ENCODE peak calls at places on chromosome 2, in eight cellular contexts. One of them, this sample, is unnamed.

GRCh38 chr2:15636972-15637785 is 45.5 kb downstream of the DDX1 start:
- DNase-seq in pancreas: no peak
- DNase-seq in AG09309: peak; percentile 13
- DNase-seq in astrocyte of the spinal cord: peak; percentile 76
- DNase-seq in fibroblast of lung: peak; percentile 57
- DNase-seq in NB4: peak; percentile 75
- DNase-seq in MM.1S: peak; percentile 51
- DNase-seq in choroid plexus epithelial cell: peak; percentile 89
- DNase-seq in this sample: peak; percentile 76

GRCh38 chr2:62362561-62362960 is 143.4 kb downstream of the TMEM17 start:
- DNase-seq in pancreas: peak; percentile 56
- DNase-seq in AG09309: no peak
- DNase-seq in astrocyte of the spinal cord: no peak
- DNase-seq in fibroblast of lung: no peak
- DNase-seq in NB4: no peak
- DNase-seq in MM.1S: no peak
- DNase-seq in choroid plexus epithelial cell: no peak
- DNase-seq in this sample: no peak

GRCh38 chr2:201136889-201137321 is 20.9 kb downstream of the CFLAR start:
- DNase-seq in pancreas: peak; percentile 68
- DNase-seq in AG09309: no peak
- DNase-seq in astrocyte of the spinal cord: no peak
- DNase-seq in fibroblast of lung: no peak
- DNase-seq in NB4: no peak
- DNase-seq in MM.1S: no peak
- DNase-seq in choroid plexus epithelial cell: no peak
- DNase-seq in this sample: no peak

GRCh38 chr2:191041418-191042161 is 27.6 kb upstream of the STAT1 start:
- DNase-seq in pancreas: no peak
- DNase-seq in AG09309: no peak
- DNase-seq in astrocyte of the spinal cord: peak; percentile 16
- DNase-seq in fibroblast of lung: peak; percentile 44
- DNase-seq in NB4: peak; percentile 48
- DNase-seq in MM.1S: no peak
- DNase-seq in choroid plexus epithelial cell: peak; percentile 67
- DNase-seq in this sample: peak; percentile 59

GRCh38 chr2:156136566-156136965 is 196.0 kb downstream of the NR4A2 start:
- DNase-seq in pancreas: no peak
- DNase-seq in AG09309: no peak
- DNase-seq in astrocyte of the spinal cord: no peak
- DNase-seq in fibroblast of lung: no peak
- DNase-seq in NB4: no peak
- DNase-seq in MM.1S: no peak
- DNase-seq in choroid plexus epithelial cell: no peak
- DNase-seq in this sample: no peak

GRCh38 chr2:10407841-10408648 is 40.1 kb downstream of the ODC1 start:
- DNase-seq in pancreas: peak; percentile 76
- DNase-seq in AG09309: peak; percentile 52
- DNase-seq in astrocyte of the spinal cord: peak; percentile 68
- DNase-seq in fibroblast of lung: peak; percentile 81
- DNase-seq in NB4: peak; percentile 97
- DNase-seq in MM.1S: peak; percentile 81
- DNase-seq in choroid plexus epithelial cell: peak; percentile 74
- DNase-seq in this sample: peak; percentile 88

GRCh38 chr2:60556998-60557955 is 3.8 kb upstream of the BCL11A start:
- DNase-seq in pancreas: no peak
- DNase-seq in AG09309: no peak
- DNase-seq in astrocyte of the spinal cord: no peak
- DNase-seq in fibroblast of lung: no peak
- DNase-seq in NB4: peak; percentile 74
- DNase-seq in MM.1S: no peak
- DNase-seq in choroid plexus epithelial cell: peak; percentile 4
- DNase-seq in this sample: no peak

GRCh38 chr2:20217041-20217970 is 7.6 kb downstream of the SDC1 start:
- DNase-seq in pancreas: peak; percentile 55
- DNase-seq in AG09309: no peak
- DNase-seq in astrocyte of the spinal cord: peak; percentile 17
- DNase-seq in fibroblast of lung: peak; percentile 47
- DNase-seq in NB4: peak; percentile 41
- DNase-seq in MM.1S: no peak
- DNase-seq in choroid plexus epithelial cell: no peak
- DNase-seq in this sample: no peak

GRCh38 chr2:1839066-1839756 is 94.9 kb upstream of the PXDN start:
- DNase-seq in pancreas: no peak
- DNase-seq in AG09309: no peak
- DNase-seq in astrocyte of the spinal cord: no peak
- DNase-seq in fibroblast of lung: no peak
- DNase-seq in NB4: peak; percentile 13
- DNase-seq in MM.1S: no peak
- DNase-seq in choroid plexus epithelial cell: no peak
- DNase-seq in this sample: no peak
- TF ChIP-seq CTCF in pancreas: no peak
- TF ChIP-seq CTCF in AG09309: peak; percentile 10
- TF ChIP-seq CTCF in astrocyte of the spinal cord: no peak
- TF ChIP-seq CTCF in fibroblast of lung: no peak
- TF ChIP-seq CTCF in NB4: peak; percentile 26
- TF ChIP-seq CTCF in MM.1S: no peak
- TF ChIP-seq CTCF in choroid plexus epithelial cell: peak; percentile 17
- TF ChIP-seq CTCF in this sample: no peak

GRCh38 chr2:127683056-127683455 is 7.7 kb upstream of the LIMS2 start:
- DNase-seq in pancreas: no peak
- DNase-seq in AG09309: no peak
- DNase-seq in astrocyte of the spinal cord: no peak
- DNase-seq in fibroblast of lung: no peak
- DNase-seq in NB4: no peak
- DNase-seq in MM.1S: no peak
- DNase-seq in choroid plexus epithelial cell: no peak
- DNase-seq in this sample: no peak
- H3K4me3 ChIP-seq in pancreas: no peak overlapping the region
- H3K4me3 ChIP-seq in AG09309: no peak overlapping the region
- H3K4me3 ChIP-seq in astrocyte of the spinal cord: no peak overlapping the region
- H3K4me3 ChIP-seq in fibroblast of lung: no peak overlapping the region
- H3K4me3 ChIP-seq in NB4: no peak overlapping the region
- H3K4me3 ChIP-seq in MM.1S: no peak overlapping the region
- H3K4me3 ChIP-seq in choroid plexus epithelial cell: no peak overlapping the region
- H3K4me3 ChIP-seq in this sample: no peak overlapping the region

DNA sequence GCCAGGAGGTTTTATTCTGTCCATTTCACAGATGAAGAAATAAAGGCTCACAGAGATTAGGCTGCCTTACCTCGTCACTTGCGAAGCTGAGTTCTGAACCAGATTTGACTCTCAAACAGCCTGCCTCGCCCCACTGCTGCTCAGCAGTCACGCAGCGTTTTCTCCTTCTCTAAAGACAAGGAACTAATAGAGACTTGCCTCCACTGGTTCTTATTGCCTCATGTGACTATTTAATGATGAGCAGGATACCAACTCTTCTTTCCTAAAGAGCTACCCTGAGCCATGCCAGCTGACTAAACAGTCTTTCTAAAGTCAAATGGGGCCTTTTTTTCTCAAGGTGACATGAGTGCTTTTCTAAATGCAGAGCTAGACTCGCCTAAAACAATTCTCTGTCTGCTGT is 147.5 kb downstream of the NCKAP5 start:
- DNase-seq in pancreas: no peak
- DNase-seq in AG09309: no peak
- DNase-seq in astrocyte of the spinal cord: no peak
- DNase-seq in fibroblast of lung: no peak
- DNase-seq in NB4: no peak
- DNase-seq in MM.1S: no peak
- DNase-seq in choroid plexus epithelial cell: no peak
- DNase-seq in this sample: no peak
- TF ChIP-seq CTCF in pancreas: no peak
- TF ChIP-seq CTCF in AG09309: no peak
- TF ChIP-seq CTCF in astrocyte of the spinal cord: no peak
- TF ChIP-seq CTCF in fibroblast of lung: no peak
- TF ChIP-seq CTCF in NB4: no peak
- TF ChIP-seq CTCF in MM.1S: no peak
- TF ChIP-seq CTCF in choroid plexus epithelial cell: no peak
- TF ChIP-seq CTCF in this sample: no peak

GRCh38 chr2:11629851-11630250 is 40.1 kb downstream of the NTSR2 start:
- DNase-seq in pancreas: no peak
- DNase-seq in AG09309: no peak
- DNase-seq in astrocyte of the spinal cord: no peak
- DNase-seq in fibroblast of lung: no peak
- DNase-seq in NB4: no peak
- DNase-seq in MM.1S: no peak
- DNase-seq in choroid plexus epithelial cell: no peak
- DNase-seq in this sample: no peak

GRCh38 chr2:11631462-11631861 is 38.5 kb downstream of the NTSR2 start:
- DNase-seq in pancreas: no peak
- DNase-seq in AG09309: no peak
- DNase-seq in astrocyte of the spinal cord: no peak
- DNase-seq in fibroblast of lung: no peak
- DNase-seq in NB4: no peak
- DNase-seq in MM.1S: no peak
- DNase-seq in choroid plexus epithelial cell: no peak
- DNase-seq in this sample: no peak

GRCh38 chr2:11630855-11631254 is 39.1 kb downstream of the NTSR2 start:
- DNase-seq in pancreas: no peak
- DNase-seq in AG09309: no peak
- DNase-seq in astrocyte of the spinal cord: no peak
- DNase-seq in fibroblast of lung: no peak
- DNase-seq in NB4: no peak
- DNase-seq in MM.1S: no peak
- DNase-seq in choroid plexus epithelial cell: no peak
- DNase-seq in this sample: no peak

GRCh38 chr2:11629215-11629614 is 40.8 kb downstream of the NTSR2 start:
- DNase-seq in pancreas: no peak
- DNase-seq in AG09309: no peak
- DNase-seq in astrocyte of the spinal cord: no peak
- DNase-seq in fibroblast of lung: no peak
- DNase-seq in NB4: no peak
- DNase-seq in MM.1S: no peak
- DNase-seq in choroid plexus epithelial cell: no peak
- DNase-seq in this sample: no peak

DNA sequence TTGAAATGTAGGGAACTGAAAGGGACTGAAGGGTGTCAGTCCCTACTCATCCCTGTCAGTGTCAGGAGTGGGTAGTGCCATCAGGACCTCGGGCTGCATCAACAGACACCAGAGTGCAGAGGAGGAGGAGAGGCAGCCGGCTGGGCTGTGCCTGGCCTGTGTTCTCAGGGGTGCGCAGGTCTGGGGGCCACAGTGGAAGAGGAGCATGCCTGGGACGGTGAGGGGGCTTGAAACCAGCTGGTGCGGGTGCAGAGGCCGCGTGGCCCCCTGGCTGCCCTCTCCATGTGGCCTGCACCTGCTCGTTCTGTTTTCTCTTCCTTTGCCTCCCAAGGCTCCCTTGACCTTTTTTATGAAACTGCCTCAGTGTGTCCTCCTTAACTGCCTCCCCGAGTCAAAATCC is 41.3 kb downstream of the NTSR2 start:
- DNase-seq in pancreas: no peak
- DNase-seq in AG09309: no peak
- DNase-seq in astrocyte of the spinal cord: no peak
- DNase-seq in fibroblast of lung: no peak
- DNase-seq in NB4: no peak
- DNase-seq in MM.1S: no peak
- DNase-seq in choroid plexus epithelial cell: no peak
- DNase-seq in this sample: no peak
- H3K4me3 ChIP-seq in pancreas: no peak overlapping the region
- H3K4me3 ChIP-seq in AG09309: no peak overlapping the region
- H3K4me3 ChIP-seq in astrocyte of the spinal cord: no peak overlapping the region
- H3K4me3 ChIP-seq in fibroblast of lung: no peak overlapping the region
- H3K4me3 ChIP-seq in NB4: no peak overlapping the region
- H3K4me3 ChIP-seq in MM.1S: no peak overlapping the region
- H3K4me3 ChIP-seq in choroid plexus epithelial cell: no peak overlapping the region
- H3K4me3 ChIP-seq in this sample: no peak overlapping the region

DNA sequence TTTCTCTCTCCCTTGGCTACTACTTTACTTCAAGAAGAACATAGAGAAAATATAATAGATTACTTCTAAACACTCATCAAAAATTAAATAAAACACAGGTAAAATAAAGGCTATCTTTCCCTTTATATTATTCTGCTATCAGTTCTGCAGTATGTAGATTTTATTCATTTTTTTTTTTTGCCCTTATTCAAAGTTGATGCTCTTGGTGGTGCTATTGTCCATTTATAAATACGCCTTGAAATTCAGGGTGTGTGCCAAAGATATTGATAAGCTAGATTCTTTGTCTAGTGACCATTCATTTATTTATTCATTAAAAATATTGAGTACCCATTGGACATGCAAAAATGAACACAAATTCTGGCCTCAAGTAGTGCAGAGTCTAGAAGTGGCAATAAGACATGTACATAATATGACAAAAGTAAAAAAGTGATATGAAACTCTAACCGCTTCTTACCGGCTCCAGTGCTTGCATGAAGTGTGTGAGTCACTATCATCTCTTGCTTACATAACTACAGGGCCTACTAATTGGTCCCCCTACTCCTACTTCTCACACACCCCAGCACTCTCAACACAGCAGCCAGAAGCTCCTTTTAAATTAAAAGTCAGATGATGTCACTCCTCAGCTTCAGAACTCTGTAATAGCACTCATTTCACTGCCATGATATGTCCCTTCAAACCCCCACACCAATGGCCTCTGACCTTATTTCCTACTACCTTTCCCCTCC is 208.3 kb upstream of the FANCL start:
- DNase-seq in pancreas: no peak
- DNase-seq in AG09309: no peak
- DNase-seq in astrocyte of the spinal cord: no peak
- DNase-seq in fibroblast of lung: peak; percentile 62
- DNase-seq in NB4: peak; percentile 23
- DNase-seq in MM.1S: no peak
- DNase-seq in choroid plexus epithelial cell: no peak
- DNase-seq in this sample: no peak
- TF ChIP-seq CTCF in pancreas: no peak
- TF ChIP-seq CTCF in AG09309: no peak
- TF ChIP-seq CTCF in astrocyte of the spinal cord: no peak
- TF ChIP-seq CTCF in fibroblast of lung: no peak
- TF ChIP-seq CTCF in NB4: no peak
- TF ChIP-seq CTCF in MM.1S: no peak
- TF ChIP-seq CTCF in choroid plexus epithelial cell: no peak
- TF ChIP-seq CTCF in this sample: no peak

GRCh38 chr2:68478688-68479087 is 11.3 kb downstream of the APLF start:
- DNase-seq in pancreas: no peak
- DNase-seq in AG09309: no peak
- DNase-seq in astrocyte of the spinal cord: no peak
- DNase-seq in fibroblast of lung: no peak
- DNase-seq in NB4: no peak
- DNase-seq in MM.1S: no peak
- DNase-seq in choroid plexus epithelial cell: no peak
- DNase-seq in this sample: no peak
- H3K4me3 ChIP-seq in pancreas: no peak overlapping the region
- H3K4me3 ChIP-seq in AG09309: no peak overlapping the region
- H3K4me3 ChIP-seq in astrocyte of the spinal cord: no peak overlapping the region
- H3K4me3 ChIP-seq in fibroblast of lung: no peak overlapping the region
- H3K4me3 ChIP-seq in NB4: no peak overlapping the region
- H3K4me3 ChIP-seq in MM.1S: no peak overlapping the region
- H3K4me3 ChIP-seq in choroid plexus epithelial cell: no peak overlapping the region
- H3K4me3 ChIP-seq in this sample: no peak overlapping the region

DNA sequence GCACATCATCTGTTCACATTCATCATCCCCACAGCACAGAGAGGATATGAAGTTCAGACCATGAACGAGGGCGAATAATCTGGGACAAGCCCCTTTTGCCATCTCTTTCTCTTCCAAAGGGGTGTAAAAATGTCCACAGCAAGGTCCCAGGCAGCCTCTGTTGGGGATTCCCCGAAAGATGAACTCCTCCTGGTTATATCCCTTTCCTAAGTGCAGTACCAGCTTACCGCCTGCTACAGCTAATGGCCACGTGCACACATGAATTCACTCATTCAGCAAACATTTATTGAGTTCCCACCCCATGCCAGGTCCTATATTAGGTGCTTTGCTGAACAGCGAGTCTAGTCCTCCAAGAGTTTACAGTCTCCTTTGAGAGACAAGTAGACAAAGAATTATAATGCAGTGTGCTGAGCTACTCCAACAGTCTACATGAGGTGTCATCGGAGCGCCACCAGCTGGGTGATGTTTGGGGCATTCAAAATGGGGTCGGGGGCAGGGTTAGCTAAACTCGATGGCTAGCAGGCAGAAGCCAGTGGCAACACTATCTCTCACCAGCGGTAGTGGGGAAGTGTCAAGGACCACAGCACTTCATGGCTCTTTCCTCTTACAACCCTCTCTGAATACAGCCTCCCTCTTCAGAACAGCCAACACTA is 228.9 kb downstream of the TMEM163 start:
- DNase-seq in pancreas: no peak
- DNase-seq in AG09309: no peak
- DNase-seq in astrocyte of the spinal cord: no peak
- DNase-seq in fibroblast of lung: no peak
- DNase-seq in NB4: no peak
- DNase-seq in MM.1S: no peak
- DNase-seq in choroid plexus epithelial cell: no peak
- DNase-seq in this sample: no peak
- TF ChIP-seq CTCF in pancreas: no peak
- TF ChIP-seq CTCF in AG09309: no peak
- TF ChIP-seq CTCF in astrocyte of the spinal cord: no peak
- TF ChIP-seq CTCF in fibroblast of lung: no peak
- TF ChIP-seq CTCF in NB4: no peak
- TF ChIP-seq CTCF in MM.1S: no peak
- TF ChIP-seq CTCF in choroid plexus epithelial cell: no peak
- TF ChIP-seq CTCF in this sample: no peak